ENCODE peak calls at places on chromosomes 3 and 15, in ten cellular contexts. O, S, H, N, E, V, R, D, A and M are unnamed samples.

GRCh38 chr15:96230557-96231181 is 99.8 kb upstream of the NR2F2 start:
- DNase-seq in A (no peak), H (no peak), R (no peak), O (peak), S (no peak), V (no peak), N (no peak), E (no peak), D (no peak), M (no peak)

GRCh38 chr3:190840146-190840545 is 22.3 kb downstream of the GMNC start:
- DNase-seq in R (no peak), D (no peak), S (no peak), A (no peak), E (no peak), N (no peak), H (no peak), V (peak), O (no peak), M (peak)

GRCh38 chr15:58546635-58547627 is 115.1 kb downstream of the LIPC start:
- DNase-seq in E (no peak), V (peak), S (no peak), O (peak), R (no peak), D (no peak), A (peak), H (no peak), N (no peak), M (peak)

GRCh38 chr3:14410501-14411165 is 8.2 kb downstream of the SLC6A6 start:
- DNase-seq in O (peak), D (peak), E (no peak), V (peak), N (no peak), H (no peak), S (peak), R (no peak), A (peak), M (peak)

GRCh38 chr15:96213896-96214295 is 116.6 kb upstream of the NR2F2 start:
- DNase-seq in E (no peak), R (no peak), D (no peak), S (no peak), H (no peak), O (no peak), N (no peak), A (no peak), V (no peak), M (no peak)

GRCh38 chr3:62918131-62918530 is 42.9 kb upstream of the CADPS start:
- DNase-seq in N (no peak), S (no peak), O (no peak), V (no peak), R (no peak), A (no peak), H (no peak), D (no peak), E (no peak), M (no peak)

GRCh38 chr3:32951410-32951811 is at the start of gene CCR4:
- DNase-seq in H (peak), E (no peak), N (no peak), V (no peak), S (peak), O (no peak), R (no peak), D (no peak), A (no peak), M (no peak)

GRCh38 chr3:171871392-171872274 is 28.5 kb downstream of the TMEM212 start:
- DNase-seq in E (no peak), R (no peak), N (no peak), D (no peak), A (no peak), V (no peak), H (no peak), S (no peak), O (no peak), M (no peak)

GRCh38 chr3:194871864-194872668 is 186.4 kb downstream of the FAM43A start:
- DNase-seq in N (no peak), V (peak), D (no peak), E (no peak), S (peak), H (no peak), A (no peak), R (no peak), O (no peak), M (peak)

GRCh38 chr3:56837196-56837955 is 35.6 kb upstream of the ARHGEF3 start:
- DNase-seq in O (no peak), V (no peak), D (no peak), H (no peak), A (peak), E (no peak), S (peak), R (peak), N (no peak), M (no peak)

GRCh38 chr15:69838951-69839350 is 258.8 kb downstream of the TLE3 start:
- DNase-seq in R (no peak), H (no peak), O (no peak), S (no peak), D (no peak), V (no peak), A (no peak), N (no peak), E (no peak), M (no peak)

GRCh38 chr15:40069178-40070165 is 30.5 kb upstream of the SRP14 start:
- DNase-seq in N (no peak), S (peak), H (no peak), R (peak), O (peak), A (no peak), E (peak), V (peak), D (peak), M (peak)

GRCh38 chr15:89442671-89443307 is 53.6 kb downstream of the RHCG start:
- DNase-seq in S (peak), O (peak), A (no peak), H (peak), N (no peak), V (peak), R (peak), D (peak), E (peak), M (peak)

GRCh38 chr3:134008630-134009156 is 21.0 kb downstream of the SLCO2A1 start:
- DNase-seq in E (no peak), N (no peak), S (no peak), H (no peak), R (no peak), A (peak), V (peak), O (no peak), D (no peak), M (no peak)

GRCh38 chr3:76369170-76369569 is 583.8 kb upstream of the ZNF717 start:
- DNase-seq in R (no peak), H (no peak), D (peak), V (peak), N (no peak), E (no peak), S (peak), A (peak), O (no peak), M (no peak)